ENCODE peak calls at places on chromosomes 3 and 15, in four cellular contexts. E is HEK293T; S is activated T-cell treated with anti-CD3 and anti-CD28 coated beads, Interleukin-2, amount 50 U/mL, for 72 hours; U is RWPE1. Z is an unnamed sample.
A peak's percentile ranks its signal among the peaks of the same experiment; 100 is the strongest.

GRCh38 chr15:51229907-51230328 is 108.5 kb downstream of the CYP19A1 start:
- DNase-seq in E (no peak), S (no peak), U (peak; percentile 18), Z (peak; percentile 13)

GRCh38 chr3:34015204-34016142 is 217.0 kb downstream of the PDCD6IP start:
- DNase-seq in E (peak; percentile 30), S (no peak), U (no peak), Z (no peak)

GRCh38 chr3:19149388-19149787 is 1.1 kb downstream of the KCNH8 start:
- DNase-seq in E (no peak), S (peak; percentile 15), U (no peak), Z (peak; percentile 56)

GRCh38 chr3:42539871-42540714 is 37.6 kb downstream of the VIPR1 start:
- DNase-seq in E (peak; percentile 75), S (peak; percentile 77), U (peak; percentile 62), Z (peak; percentile 44)

GRCh38 chr3:143627336-143627735 is 220.9 kb downstream of the SLC9A9 start:
- DNase-seq in E (no peak), S (peak; percentile 50), U (no peak), Z (no peak)

GRCh38 chr3:13470894-13471574 is 9.1 kb upstream of the HDAC11 start:
- DNase-seq in E (no peak), S (no peak), U (no peak), Z (peak; percentile 83)

GRCh38 chr3:76582632-76583378 is 457.1 kb upstream of the ROBO2 start:
- DNase-seq in E (no peak), S (no peak), U (no peak), Z (no peak)

GRCh38 chr15:95872366-95872771 is 458.1 kb upstream of the NR2F2 start:
- DNase-seq in E (no peak), S (no peak), U (peak; percentile 66), Z (no peak)

GRCh38 chr15:92608866-92609700 is 46.5 kb downstream of the FAM174B start:
- DNase-seq in E (no peak), S (no peak), U (no peak), Z (no peak)

GRCh38 chr15:38683382-38684242 is 119.0 kb upstream of the RASGRP1 start:
- DNase-seq in E (peak; percentile 27), S (peak; percentile 74), U (peak; percentile 50), Z (peak; percentile 38)

GRCh38 chr3:115042351-115042750 is 104.7 kb downstream of the ZBTB20 start:
- DNase-seq in E (no peak), S (no peak), U (no peak), Z (no peak)

GRCh38 chr3:64223809-64224570 is 1.3 kb downstream of the PRICKLE2 start:
- DNase-seq in E (no peak), S (no peak), U (no peak), Z (no peak)

GRCh38 chr3:2024713-2025112 is 74.0 kb upstream of the CNTN4 start:
- DNase-seq in E (no peak), S (no peak), U (no peak), Z (no peak)

GRCh38 chr3:42900731-42901420 is 5.1 kb upstream of the ZNF662 start:
- DNase-seq in E (no peak), S (no peak), U (peak; percentile 8), Z (no peak)

GRCh38 chr15:98715890-98716443 is 67.6 kb downstream of the IGF1R start:
- DNase-seq in E (no peak), S (peak; percentile 3), U (no peak), Z (no peak)

GRCh38 chr15:31403096-31403495 is 76.5 kb downstream of the KLF13 start:
- DNase-seq in E (no peak), S (no peak), U (no peak), Z (no peak)

GRCh38 chr15:93200448-93201226 is 111.6 kb upstream of the RGMA start:
- DNase-seq in E (no peak), S (no peak), U (no peak), Z (no peak)

GRCh38 chr15:31402511-31403056 is 75.9 kb downstream of the KLF13 start:
- DNase-seq in E (no peak), S (no peak), U (no peak), Z (no peak)

Z was measured in SW480.